ENCODE peak calls at places on chromosomes 13 and 19, in ten cellular contexts. One of them, this sample, is unnamed.

GRCh38 chr13:98957731-98958442 is 20.0 kb downstream of the DOCK9 start:
- DNase-seq in fibroblast of lung: no peak
- DNase-seq in CD8-positive, alpha-beta T cell: no peak
- DNase-seq in WERI-Rb-1: no peak
- DNase-seq in IMR-90: no peak
- DNase-seq in heart left ventricle: no peak
- DNase-seq in stomach: no peak
- DNase-seq in heart right ventricle: no peak
- DNase-seq in lower lobe of right lung: no peak
- DNase-seq in cardiac fibroblast: no peak
- DNase-seq in this sample: no peak

GRCh38 chr19:30587869-30588268 is 215.7 kb downstream of the ZNF536 start:
- DNase-seq in WERI-Rb-1: no peak
- DNase-seq in fibroblast of lung: no peak
- DNase-seq in heart left ventricle: no peak
- DNase-seq in CD8-positive, alpha-beta T cell: no peak
- DNase-seq in cardiac fibroblast: no peak
- DNase-seq in lower lobe of right lung: no peak
- DNase-seq in heart right ventricle: no peak
- DNase-seq in IMR-90: no peak
- DNase-seq in stomach: no peak
- DNase-seq in this sample: no peak

GRCh38 chr19:32908641-32909190 is 39.1 kb upstream of the SLC7A9 start:
- DNase-seq in heart right ventricle: no peak
- DNase-seq in IMR-90: no peak
- DNase-seq in cardiac fibroblast: no peak
- DNase-seq in heart left ventricle: no peak
- DNase-seq in stomach: no peak
- DNase-seq in CD8-positive, alpha-beta T cell: no peak
- DNase-seq in lower lobe of right lung: no peak
- DNase-seq in WERI-Rb-1: no peak
- DNase-seq in fibroblast of lung: no peak
- DNase-seq in this sample: no peak

GRCh38 chr13:51999525-51999924 is 11.7 kb downstream of the ATP7B start:
- DNase-seq in IMR-90: peak; percentile 25
- DNase-seq in CD8-positive, alpha-beta T cell: no peak
- DNase-seq in fibroblast of lung: peak; percentile 15
- DNase-seq in WERI-Rb-1: no peak
- DNase-seq in heart right ventricle: peak; percentile 81
- DNase-seq in stomach: peak; percentile 85
- DNase-seq in heart left ventricle: peak; percentile 89
- DNase-seq in lower lobe of right lung: peak; percentile 52
- DNase-seq in cardiac fibroblast: no peak
- DNase-seq in this sample: no peak

GRCh38 chr19:38425810-38426466 is at the start of gene RASGRP4:
- DNase-seq in fibroblast of lung: no peak
- DNase-seq in CD8-positive, alpha-beta T cell: peak; percentile 11
- DNase-seq in WERI-Rb-1: no peak
- DNase-seq in stomach: no peak
- DNase-seq in IMR-90: no peak
- DNase-seq in cardiac fibroblast: no peak
- DNase-seq in lower lobe of right lung: peak; percentile 69
- DNase-seq in heart right ventricle: peak; percentile 16
- DNase-seq in heart left ventricle: peak; percentile 57
- DNase-seq in this sample: no peak

GRCh38 chr19:58318297-58318696 is 8.5 kb upstream of the ZSCAN22 start:
- DNase-seq in stomach: no peak
- DNase-seq in fibroblast of lung: no peak
- DNase-seq in cardiac fibroblast: no peak
- DNase-seq in heart right ventricle: no peak
- DNase-seq in heart left ventricle: no peak
- DNase-seq in lower lobe of right lung: no peak
- DNase-seq in WERI-Rb-1: no peak
- DNase-seq in CD8-positive, alpha-beta T cell: no peak
- DNase-seq in IMR-90: no peak
- DNase-seq in this sample: no peak

GRCh38 chr19:18098891-18099622 is 1.5 kb downstream of the MAST3 start:
- DNase-seq in heart right ventricle: no peak
- DNase-seq in IMR-90: no peak
- DNase-seq in fibroblast of lung: no peak
- DNase-seq in cardiac fibroblast: no peak
- DNase-seq in WERI-Rb-1: no peak
- DNase-seq in CD8-positive, alpha-beta T cell: no peak
- DNase-seq in lower lobe of right lung: peak; percentile 53
- DNase-seq in heart left ventricle: no peak
- DNase-seq in stomach: peak; percentile 32
- DNase-seq in this sample: no peak

GRCh38 chr19:52171321-52172169 is at the start of gene ZNF836:
- DNase-seq in IMR-90: peak; percentile 59
- DNase-seq in CD8-positive, alpha-beta T cell: peak; percentile 85
- DNase-seq in fibroblast of lung: peak; percentile 77
- DNase-seq in stomach: peak; percentile 92
- DNase-seq in heart left ventricle: peak; percentile 92
- DNase-seq in WERI-Rb-1: peak; percentile 79
- DNase-seq in lower lobe of right lung: peak; percentile 93
- DNase-seq in heart right ventricle: peak; percentile 93
- DNase-seq in cardiac fibroblast: peak; percentile 72
- DNase-seq in this sample: peak; percentile 74

GRCh38 chr13:113238542-113238941 is 29.1 kb downstream of the CUL4A start:
- DNase-seq in WERI-Rb-1: no peak
- DNase-seq in CD8-positive, alpha-beta T cell: no peak
- DNase-seq in heart left ventricle: no peak
- DNase-seq in lower lobe of right lung: no peak
- DNase-seq in IMR-90: no peak
- DNase-seq in stomach: no peak
- DNase-seq in cardiac fibroblast: no peak
- DNase-seq in fibroblast of lung: no peak
- DNase-seq in heart right ventricle: no peak
- DNase-seq in this sample: no peak
- TF ChIP-seq CTCF in WERI-Rb-1: no peak
- TF ChIP-seq CTCF in CD8-positive, alpha-beta T cell: no peak
- TF ChIP-seq CTCF in heart left ventricle: no peak
- TF ChIP-seq CTCF in lower lobe of right lung: no peak
- TF ChIP-seq CTCF in IMR-90: peak; percentile 28
- TF ChIP-seq CTCF in stomach: no peak
- TF ChIP-seq CTCF in cardiac fibroblast: no peak
- TF ChIP-seq CTCF in fibroblast of lung: no peak
- TF ChIP-seq CTCF in heart right ventricle: no peak
- TF ChIP-seq CTCF in this sample: no peak

GRCh38 chr19:46945668-46946067 is 74.0 kb upstream of the NPAS1 start:
- DNase-seq in heart left ventricle: no peak
- DNase-seq in heart right ventricle: no peak
- DNase-seq in stomach: no peak
- DNase-seq in cardiac fibroblast: no peak
- DNase-seq in IMR-90: no peak
- DNase-seq in CD8-positive, alpha-beta T cell: no peak
- DNase-seq in WERI-Rb-1: no peak
- DNase-seq in lower lobe of right lung: no peak
- DNase-seq in fibroblast of lung: peak; percentile 28
- DNase-seq in this sample: peak; percentile 64

GRCh38 chr19:46946611-46947238 is 72.9 kb upstream of the NPAS1 start:
- DNase-seq in lower lobe of right lung: no peak
- DNase-seq in IMR-90: no peak
- DNase-seq in CD8-positive, alpha-beta T cell: no peak
- DNase-seq in cardiac fibroblast: no peak
- DNase-seq in stomach: no peak
- DNase-seq in heart right ventricle: no peak
- DNase-seq in heart left ventricle: no peak
- DNase-seq in fibroblast of lung: no peak
- DNase-seq in WERI-Rb-1: no peak
- DNase-seq in this sample: peak; percentile 44

GRCh38 chr19:46944123-46944718 is 75.4 kb upstream of the NPAS1 start:
- DNase-seq in CD8-positive, alpha-beta T cell: no peak
- DNase-seq in fibroblast of lung: no peak
- DNase-seq in cardiac fibroblast: no peak
- DNase-seq in stomach: no peak
- DNase-seq in heart right ventricle: no peak
- DNase-seq in heart left ventricle: no peak
- DNase-seq in lower lobe of right lung: no peak
- DNase-seq in WERI-Rb-1: no peak
- DNase-seq in IMR-90: no peak
- DNase-seq in this sample: no peak

GRCh38 chr19:46946090-46946489 is 73.5 kb upstream of the NPAS1 start:
- DNase-seq in WERI-Rb-1: no peak
- DNase-seq in IMR-90: no peak
- DNase-seq in CD8-positive, alpha-beta T cell: no peak
- DNase-seq in stomach: no peak
- DNase-seq in heart right ventricle: no peak
- DNase-seq in lower lobe of right lung: no peak
- DNase-seq in fibroblast of lung: no peak
- DNase-seq in cardiac fibroblast: no peak
- DNase-seq in heart left ventricle: no peak
- DNase-seq in this sample: no peak

GRCh38 chr19:46944918-46945628 is 74.6 kb upstream of the NPAS1 start:
- DNase-seq in fibroblast of lung: peak; percentile 66
- DNase-seq in IMR-90: peak; percentile 70
- DNase-seq in heart right ventricle: peak; percentile 86
- DNase-seq in heart left ventricle: peak; percentile 86
- DNase-seq in cardiac fibroblast: peak; percentile 62
- DNase-seq in lower lobe of right lung: peak; percentile 51
- DNase-seq in stomach: no peak
- DNase-seq in WERI-Rb-1: peak; percentile 90
- DNase-seq in CD8-positive, alpha-beta T cell: no peak
- DNase-seq in this sample: peak; percentile 76
- H3K4me3 ChIP-seq in fibroblast of lung: peak overlapping the region; percentile 28
- H3K4me3 ChIP-seq in IMR-90: no peak overlapping the region
- H3K4me3 ChIP-seq in heart right ventricle: peak overlapping the region; percentile 18
- H3K4me3 ChIP-seq in heart left ventricle: no peak overlapping the region
- H3K4me3 ChIP-seq in cardiac fibroblast: no peak overlapping the region
- H3K4me3 ChIP-seq in lower lobe of right lung: no peak overlapping the region
- H3K4me3 ChIP-seq in stomach: no peak overlapping the region
- H3K4me3 ChIP-seq in WERI-Rb-1: no peak overlapping the region
- H3K4me3 ChIP-seq in CD8-positive, alpha-beta T cell: no peak overlapping the region
- H3K4me3 ChIP-seq in this sample: peak overlapping the region; percentile 11

DNA sequence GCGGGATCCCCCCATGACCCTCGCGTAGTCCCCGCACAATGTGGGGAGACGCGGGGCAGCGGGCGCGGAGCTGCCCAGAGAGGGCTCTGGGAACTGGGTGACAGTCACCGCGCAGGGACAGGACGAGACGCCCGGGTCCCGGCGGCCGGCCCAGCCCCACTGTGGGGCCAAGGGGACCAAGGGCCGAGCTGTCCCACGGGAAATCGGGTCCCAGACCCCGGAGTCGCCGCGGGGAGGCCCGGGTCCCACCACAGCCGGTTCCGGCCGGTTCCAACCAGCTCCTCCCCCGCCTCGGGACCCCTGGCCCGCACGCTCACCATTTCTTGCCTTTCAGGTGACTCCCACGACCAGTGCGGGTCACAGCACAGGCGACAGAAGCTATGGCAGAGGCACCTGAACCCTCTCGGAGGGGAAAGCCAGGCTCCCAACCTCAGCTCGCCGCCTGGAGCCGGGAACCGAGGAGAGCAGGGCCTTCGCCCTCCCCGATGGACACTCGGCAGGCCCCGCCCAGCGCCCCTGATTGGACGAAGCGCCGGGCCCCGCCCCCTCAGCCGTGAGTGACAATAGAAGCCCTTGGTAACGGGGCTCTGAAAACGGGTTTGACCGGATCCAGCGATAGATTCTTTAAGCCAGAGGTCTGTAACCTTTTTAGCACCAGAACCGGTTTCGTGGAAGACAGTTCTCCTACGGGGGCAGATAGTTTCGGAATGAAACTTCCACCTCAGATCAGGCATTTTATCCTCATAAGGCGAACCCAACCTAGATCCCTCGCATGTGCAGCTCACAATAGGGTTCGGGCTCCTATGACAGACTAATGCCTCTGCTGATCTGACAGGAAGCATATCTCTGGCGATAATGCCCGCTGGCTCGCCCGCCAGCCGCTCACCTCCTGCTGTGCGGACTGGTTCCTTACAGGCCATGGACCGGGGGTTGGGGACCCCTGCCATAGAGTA is at the start of gene ZNF433:
- DNase-seq in CD8-positive, alpha-beta T cell: peak; percentile 61
- DNase-seq in cardiac fibroblast: peak; percentile 86
- DNase-seq in stomach: peak; percentile 99
- DNase-seq in IMR-90: peak; percentile 71
- DNase-seq in WERI-Rb-1: peak; percentile 96
- DNase-seq in lower lobe of right lung: peak; percentile 96
- DNase-seq in fibroblast of lung: peak; percentile 82
- DNase-seq in heart right ventricle: peak; percentile 96
- DNase-seq in heart left ventricle: peak; percentile 97
- DNase-seq in this sample: peak; percentile 85
- TF ChIP-seq CTCF in CD8-positive, alpha-beta T cell: no peak
- TF ChIP-seq CTCF in cardiac fibroblast: no peak
- TF ChIP-seq CTCF in stomach: no peak
- TF ChIP-seq CTCF in IMR-90: no peak
- TF ChIP-seq CTCF in WERI-Rb-1: no peak
- TF ChIP-seq CTCF in lower lobe of right lung: no peak
- TF ChIP-seq CTCF in fibroblast of lung: no peak
- TF ChIP-seq CTCF in heart right ventricle: peak; percentile 30
- TF ChIP-seq CTCF in heart left ventricle: no peak
- TF ChIP-seq CTCF in this sample: peak; percentile 14

GRCh38 chr19:43762814-43763213 is 8.1 kb upstream of the SMG9 start:
- DNase-seq in heart right ventricle: no peak
- DNase-seq in IMR-90: no peak
- DNase-seq in lower lobe of right lung: no peak
- DNase-seq in heart left ventricle: no peak
- DNase-seq in WERI-Rb-1: no peak
- DNase-seq in CD8-positive, alpha-beta T cell: no peak
- DNase-seq in stomach: no peak
- DNase-seq in cardiac fibroblast: no peak
- DNase-seq in fibroblast of lung: no peak
- DNase-seq in this sample: no peak

GRCh38 chr19:43763473-43763939 is 8.7 kb upstream of the SMG9 start:
- DNase-seq in stomach: no peak
- DNase-seq in lower lobe of right lung: no peak
- DNase-seq in heart right ventricle: no peak
- DNase-seq in cardiac fibroblast: peak; percentile 65
- DNase-seq in fibroblast of lung: no peak
- DNase-seq in heart left ventricle: no peak
- DNase-seq in CD8-positive, alpha-beta T cell: no peak
- DNase-seq in WERI-Rb-1: no peak
- DNase-seq in IMR-90: peak; percentile 45
- DNase-seq in this sample: peak; percentile 40

GRCh38 chr19:43766755-43767043 is 11.9 kb upstream of the SMG9 start:
- DNase-seq in CD8-positive, alpha-beta T cell: no peak
- DNase-seq in heart right ventricle: no peak
- DNase-seq in IMR-90: no peak
- DNase-seq in WERI-Rb-1: no peak
- DNase-seq in fibroblast of lung: no peak
- DNase-seq in stomach: no peak
- DNase-seq in heart left ventricle: no peak
- DNase-seq in lower lobe of right lung: no peak
- DNase-seq in cardiac fibroblast: no peak
- DNase-seq in this sample: no peak

GRCh38 chr19:43767316-43767715 is 12.6 kb upstream of the SMG9 start:
- DNase-seq in heart right ventricle: no peak
- DNase-seq in WERI-Rb-1: no peak
- DNase-seq in stomach: no peak
- DNase-seq in CD8-positive, alpha-beta T cell: no peak
- DNase-seq in IMR-90: no peak
- DNase-seq in lower lobe of right lung: no peak
- DNase-seq in heart left ventricle: no peak
- DNase-seq in cardiac fibroblast: no peak
- DNase-seq in fibroblast of lung: no peak
- DNase-seq in this sample: no peak

DNA sequence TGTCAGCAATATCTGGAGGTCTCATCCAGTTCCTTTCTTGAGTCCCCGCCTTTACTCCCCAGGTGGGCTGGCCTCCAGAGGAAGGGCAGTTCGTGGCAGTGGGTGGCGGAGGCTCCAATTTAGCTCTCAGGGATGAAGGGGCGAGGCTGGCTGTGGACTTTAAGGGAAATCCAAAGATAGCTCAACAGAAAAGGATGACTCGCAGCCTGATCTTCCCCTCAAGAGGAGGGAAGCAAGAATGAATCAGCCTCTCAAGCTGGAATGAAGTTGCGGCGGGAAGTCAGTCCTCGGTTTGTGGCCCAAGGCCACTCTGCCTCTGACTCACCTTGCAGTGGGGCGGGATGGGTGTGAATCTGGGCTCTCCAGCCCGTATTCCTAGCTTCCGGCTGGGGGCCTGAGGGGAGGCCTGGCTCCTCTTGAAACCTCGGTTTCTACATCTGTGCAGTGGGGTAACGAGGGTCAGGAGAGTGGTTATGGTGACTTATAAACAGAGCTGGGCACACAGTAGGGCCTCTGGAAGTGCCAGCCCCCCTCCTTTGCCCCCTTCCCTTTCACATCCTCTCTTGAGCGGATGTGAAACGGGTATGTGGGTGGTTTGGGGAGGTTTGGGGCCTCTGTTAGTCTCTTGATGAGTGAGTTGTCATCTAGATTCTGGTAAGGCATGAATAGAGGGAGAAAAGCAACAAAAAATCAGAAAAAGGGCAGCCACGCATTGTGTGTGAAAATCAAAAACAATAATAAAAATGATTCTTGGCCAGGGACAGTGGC is 10.5 kb upstream of the SMG9 start:
- DNase-seq in lower lobe of right lung: no peak
- DNase-seq in cardiac fibroblast: peak; percentile 97
- DNase-seq in heart right ventricle: peak; percentile 32
- DNase-seq in WERI-Rb-1: no peak
- DNase-seq in CD8-positive, alpha-beta T cell: peak; percentile 51
- DNase-seq in heart left ventricle: no peak
- DNase-seq in IMR-90: peak; percentile 97
- DNase-seq in stomach: peak; percentile 57
- DNase-seq in fibroblast of lung: peak; percentile 87
- DNase-seq in this sample: peak; percentile 92
- H3K4me3 ChIP-seq in lower lobe of right lung: no peak overlapping the region
- H3K4me3 ChIP-seq in cardiac fibroblast: no peak overlapping the region
- H3K4me3 ChIP-seq in heart right ventricle: no peak overlapping the region
- H3K4me3 ChIP-seq in WERI-Rb-1: no peak overlapping the region
- H3K4me3 ChIP-seq in CD8-positive, alpha-beta T cell: no peak overlapping the region
- H3K4me3 ChIP-seq in heart left ventricle: no peak overlapping the region
- H3K4me3 ChIP-seq in IMR-90: no peak overlapping the region
- H3K4me3 ChIP-seq in stomach: no peak overlapping the region
- H3K4me3 ChIP-seq in fibroblast of lung: no peak overlapping the region
- H3K4me3 ChIP-seq in this sample: no peak overlapping the region